ENCODE peak calls at places on chromosomes 2 and 18, in four cellular contexts. N, H, S and L are unnamed samples.

GRCh38 chr2:181243319-181243718 is 213.9 kb upstream of the ITGA4 start:
- DNase-seq in H (no peak), N (no peak), S (no peak), L (no peak)

GRCh38 chr18:28411806-28412205 is 234.9 kb upstream of the CDH2 start:
- DNase-seq in S (no peak), N (no peak), H (no peak), L (no peak)

GRCh38 chr2:217204358-217204757 is 344.5 kb upstream of the TNP1 start:
- DNase-seq in H (peak), N (no peak), S (no peak), L (no peak)

GRCh38 chr2:69260666-69261065 is 126.4 kb downstream of the GFPT1 start:
- DNase-seq in N (no peak), H (no peak), S (no peak), L (no peak)

GRCh38 chr2:40043641-40044040 is 264.6 kb upstream of the THUMPD2 start:
- DNase-seq in N (no peak), H (no peak), S (no peak), L (no peak)

GRCh38 chr18:49238433-49239042 is 221.9 kb downstream of the DYM start:
- DNase-seq in S (no peak), H (peak), N (no peak), L (no peak)

GRCh38 chr2:187372213-187372612 is 75.8 kb downstream of the CALCRL start:
- DNase-seq in H (peak), S (no peak), N (no peak), L (no peak)

GRCh38 chr2:9803023-9803805 is 40.1 kb upstream of the TAF1B start:
- DNase-seq in H (no peak), N (no peak), S (no peak), L (no peak)

GRCh38 chr2:8803658-8804379 is 33.6 kb downstream of the KIDINS220 start:
- DNase-seq in N (no peak), S (peak), H (peak), L (no peak)

GRCh38 chr2:168601739-168602138 is 145.7 kb downstream of the CERS6 start:
- DNase-seq in N (no peak), H (no peak), S (no peak), L (no peak)

GRCh38 chr2:165827921-165828276 is 33.9 kb upstream of the GALNT3 start:
- DNase-seq in S (no peak), N (no peak), H (peak), L (no peak)

GRCh38 chr18:61765097-61765496 is 127.7 kb downstream of the RNF152 start:
- DNase-seq in S (no peak), H (peak), N (no peak), L (no peak)

GRCh38 chr2:10192392-10192791 is 69.9 kb downstream of the RRM2 start:
- DNase-seq in S (no peak), H (no peak), N (no peak), L (no peak)

GRCh38 chr2:106104332-106105062 is 89.6 kb downstream of the UXS1 start:
- DNase-seq in S (peak), H (peak), N (peak), L (no peak)

GRCh38 chr2:38997784-38998183 is 108.1 kb downstream of the ARHGEF33 start:
- DNase-seq in N (no peak), S (peak), H (peak), L (no peak)

GRCh38 chr2:136131961-136132839 is 14.3 kb upstream of the CXCR4 start:
- DNase-seq in H (no peak), S (no peak), N (no peak), L (no peak)

GRCh38 chr2:14751581-14751980 is 119.1 kb downstream of the LRATD1 start:
- DNase-seq in S (no peak), N (no peak), H (no peak), L (no peak)

GRCh38 chr2:49288902-49289680 is 134.8 kb upstream of the FSHR start:
- DNase-seq in N (no peak), H (no peak), S (no peak), L (no peak)

GRCh38 chr18:23460285-23461273 is 7.5 kb downstream of the RIOK3 start:
- DNase-seq in N (no peak), H (no peak), S (no peak), L (no peak)

GRCh38 chr18:11607897-11608296 is 1.5 kb upstream of the SLC35G4 start:
- DNase-seq in S (no peak), H (no peak), N (no peak), L (peak)

GRCh38 chr18:55694291-55694690 is 106.3 kb upstream of the TCF4 start:
- DNase-seq in N (no peak), S (no peak), H (no peak), L (no peak)

GRCh38 chr18:37006742-37007141 is 177.8 kb downstream of the KIAA1328 start:
- DNase-seq in N (no peak), H (no peak), S (no peak), L (no peak)

GRCh38 chr2:45138904-45139303 is 129.7 kb upstream of the SIX2 start:
- DNase-seq in N (no peak), H (no peak), S (no peak), L (no peak)

GRCh38 chr2:164068063-164068462 is 332.3 kb upstream of the FIGN start:
- DNase-seq in H (no peak), S (no peak), N (no peak), L (no peak)

GRCh38 chr2:64750001-64750816 is 96.5 kb upstream of the SERTAD2 start:
- DNase-seq in S (peak), H (peak), N (peak), L (peak)

GRCh38 chr2:10980886-10981425 is 69.2 kb downstream of the KCNF1 start:
- DNase-seq in N (no peak), H (no peak), S (no peak), L (no peak)

GRCh38 chr2:2933421-2933820 is 444.2 kb downstream of the EIPR1 start:
- DNase-seq in S (no peak), N (no peak), H (no peak), L (no peak)

GRCh38 chr2:176729706-176730569 is 460.7 kb downstream of the MTX2 start:
- DNase-seq in S (no peak), H (peak), N (peak), L (no peak)

GRCh38 chr18:61727241-61727640 is 165.6 kb downstream of the RNF152 start:
- DNase-seq in S (no peak), H (peak), N (no peak), L (no peak)

GRCh38 chr2:46296840-46297545 is at the start of gene EPAS1:
- DNase-seq in N (peak), S (peak), H (peak), L (peak)
- H3K27ac ChIP-seq in N (peak), S (peak), H (peak), L (peak)

GRCh38 chr2:627340-627709 is 49.9 kb downstream of the TMEM18 start:
- DNase-seq in H (no peak), N (no peak), S (no peak), L (no peak)
- H3K27ac ChIP-seq in H (no peak), N (no peak), S (no peak), L (no peak)

DNA sequence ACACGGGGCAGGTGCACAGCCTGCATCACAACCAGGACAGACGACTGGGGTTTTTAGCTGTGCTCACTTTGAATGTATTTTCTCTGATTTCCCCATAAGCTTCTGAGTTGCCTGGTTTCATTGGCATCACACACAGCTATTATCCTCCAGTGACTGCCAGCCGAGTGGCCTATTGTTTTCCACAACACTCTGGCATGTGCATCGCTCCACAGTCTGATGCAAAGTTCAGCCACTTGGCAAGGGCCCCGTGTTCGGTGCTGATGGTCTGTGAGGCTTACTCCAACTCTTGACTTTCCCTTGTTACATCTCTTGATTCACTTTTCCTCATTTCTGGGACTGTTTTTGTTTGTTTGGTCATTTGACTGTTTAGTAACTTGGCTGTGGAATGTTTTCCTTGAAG is 593.1 kb downstream of the CBLN2 start:
- DNase-seq in N (no peak), H (no peak), S (no peak), L (no peak)
- H3K27ac ChIP-seq in N (no peak), H (no peak), S (no peak), L (no peak)

GRCh38 chr2:174026122-174026845 is 61.1 kb upstream of the SP3 start:
- DNase-seq in H (peak), S (no peak), N (no peak), L (no peak)

GRCh38 chr2:174025271-174026121 is 60.3 kb upstream of the SP3 start:
- DNase-seq in H (peak), S (no peak), N (peak), L (no peak)

GRCh38 chr2:174022431-174022830 is 57.3 kb upstream of the SP3 start:
- DNase-seq in N (no peak), S (no peak), H (no peak), L (no peak)

GRCh38 chr2:174024524-174025270 is 59.5 kb upstream of the SP3 start:
- DNase-seq in N (peak), H (peak), S (no peak), L (no peak)

DNA sequence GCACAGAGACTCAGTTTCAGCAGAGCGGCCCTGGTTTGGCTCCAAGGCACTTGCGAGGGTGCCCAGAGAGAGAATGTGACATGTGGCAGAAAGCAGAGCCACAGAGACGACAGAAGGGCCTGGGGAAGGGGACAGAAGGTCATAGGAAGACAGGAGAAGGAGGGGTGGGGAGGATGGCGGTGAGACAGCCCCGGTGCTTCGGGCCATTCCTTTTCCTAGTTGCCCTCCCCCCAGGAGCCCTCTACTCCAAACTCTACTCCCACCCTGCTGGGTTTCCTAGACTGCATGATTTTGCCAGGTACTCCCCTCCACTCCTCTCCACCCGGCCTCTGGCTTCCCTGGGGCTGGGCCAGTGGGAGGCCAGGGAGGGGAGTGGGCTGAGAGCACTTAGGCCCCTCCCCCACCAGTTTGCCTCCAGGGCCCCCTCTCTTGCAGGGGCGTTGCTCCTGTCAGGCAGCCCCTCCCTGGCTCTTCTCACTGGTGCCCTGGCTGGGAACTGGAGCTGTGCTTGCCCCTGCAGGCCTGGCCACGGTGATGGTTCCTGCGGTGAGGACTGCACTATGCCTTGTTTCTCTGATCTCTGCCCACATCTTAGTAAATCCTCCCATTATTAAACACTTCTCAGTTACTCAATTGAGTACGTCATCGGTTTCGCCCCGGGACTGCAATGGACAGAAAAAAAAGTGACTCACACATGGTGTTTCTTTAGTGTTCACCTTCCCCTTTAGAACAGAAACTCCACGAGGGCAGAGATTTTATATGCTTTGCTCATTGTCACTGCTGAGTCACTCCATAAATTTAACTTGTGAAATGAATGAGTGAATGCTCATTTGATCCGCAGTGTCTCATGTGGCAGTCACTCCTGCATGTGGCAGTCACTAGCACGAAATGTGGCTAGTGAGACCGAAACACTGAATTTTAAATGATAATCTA is 58.7 kb upstream of the SP3 start:
- DNase-seq in S (no peak), H (peak), N (peak), L (no peak)
- H3K27ac ChIP-seq in S (peak), H (peak), N (no peak), L (peak)

GRCh38 chr18:54672109-54672508 is 81.1 kb downstream of the DYNAP start:
- DNase-seq in N (no peak), H (no peak), S (no peak), L (no peak)
- H3K27ac ChIP-seq in N (no peak), H (no peak), S (no peak), L (no peak)

GRCh38 chr18:25299426-25299825 is 52.5 kb downstream of the ZNF521 start:
- DNase-seq in N (no peak), H (peak), S (no peak), L (no peak)
- H3K27ac ChIP-seq in N (no peak), H (peak), S (no peak), L (no peak)

DNA sequence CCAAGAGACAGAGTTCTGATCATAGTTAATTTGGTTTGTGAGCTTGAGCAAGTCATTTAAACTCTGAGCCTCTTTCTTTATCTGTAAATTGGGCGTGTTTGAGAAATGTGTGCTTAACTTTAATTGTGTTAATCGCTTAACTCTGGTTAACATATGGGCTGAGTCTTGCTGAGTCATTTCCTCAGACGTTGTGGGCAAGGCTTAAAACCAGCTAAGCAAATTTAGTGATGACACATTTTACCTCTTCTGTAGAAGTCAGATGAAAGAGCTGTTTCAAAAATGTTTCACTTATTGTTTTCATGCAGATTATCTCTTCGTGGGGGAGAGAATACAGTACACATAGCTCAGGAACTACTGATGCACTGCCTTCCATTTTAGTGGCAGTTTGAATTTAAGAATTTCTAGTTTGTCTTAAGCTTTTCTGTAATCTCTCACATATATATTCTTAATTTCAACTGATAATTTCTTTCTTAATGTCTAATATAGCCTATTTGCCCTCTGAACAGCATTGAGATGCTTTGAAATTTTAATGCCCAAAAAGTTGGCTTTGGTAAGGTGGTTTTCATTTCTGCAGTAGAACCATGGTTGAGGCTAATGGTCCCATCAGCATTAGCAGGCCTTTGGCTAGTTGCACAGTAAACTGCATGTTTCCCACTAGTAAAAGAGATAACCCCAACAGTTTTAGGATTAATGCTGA is 34.9 kb downstream of the RAB10 start:
- DNase-seq in H (peak), N (no peak), S (peak), L (no peak)
- H3K27ac ChIP-seq in H (peak), N (no peak), S (peak), L (no peak)

GRCh38 chr2:173962583-173963110 is 2.5 kb downstream of the SP3 start:
- DNase-seq in S (no peak), N (no peak), H (no peak), L (no peak)
- H3K27ac ChIP-seq in S (peak), N (peak), H (peak), L (peak)

GRCh38 chr18:62963522-62963921 is 248.2 kb downstream of the PHLPP1 start:
- DNase-seq in N (no peak), H (no peak), S (no peak), L (no peak)
- H3K27ac ChIP-seq in N (no peak), H (no peak), S (no peak), L (peak)